ENCODE peak calls at places on chromosome 4, in six cellular contexts. R is GM23338, O is neural progenitor cell, E is HCT116, M is hepatocyte, N is PC-3. W is an unnamed sample.

GRCh38 chr4:181030961-181031360 is 1212.2 kb upstream of the TENM3 start:
- DNase-seq in R (no peak), O (no peak), E (no peak), M (no peak), N (peak), W (no peak)

GRCh38 chr4:106032851-106033286 is 137.6 kb downstream of the NPNT start:
- DNase-seq in R (no peak), O (no peak), E (no peak), M (no peak), N (no peak), W (no peak)

GRCh38 chr4:106315476-106315967 is 487 bp downstream of the TBCK start:
- DNase-seq in R (no peak), O (peak), E (no peak), M (peak), N (peak), W (peak)

GRCh38 chr4:105145913-105146285 is 777 bp upstream of the TET2 start:
- DNase-seq in R (peak), O (peak), E (no peak), M (peak), N (no peak), W (no peak)

GRCh38 chr4:55431710-55432336 is 36.1 kb downstream of the TMEM165 start:
- DNase-seq in R (peak), O (no peak), E (no peak), M (no peak), N (no peak), W (no peak)

GRCh38 chr4:140071806-140072205 is 82.2 kb downstream of the MAML3 start:
- DNase-seq in R (no peak), O (no peak), E (no peak), M (no peak), N (no peak), W (peak)

GRCh38 chr4:81723927-81724587 is 252.3 kb upstream of the RASGEF1B start:
- DNase-seq in R (no peak), O (no peak), E (no peak), M (peak), N (no peak), W (peak)

GRCh38 chr4:105451346-105451745 is 22.5 kb downstream of the PPA2 start:
- DNase-seq in R (no peak), O (no peak), E (no peak), M (no peak), N (no peak), W (peak)

GRCh38 chr4:58214376-58214775 is 1104.2 kb upstream of the IGFBP7 start:
- DNase-seq in R (peak), O (no peak), E (no peak), M (no peak), N (no peak), W (no peak)

GRCh38 chr4:48963042-48963679 is 22.9 kb upstream of the CWH43 start:
- DNase-seq in R (peak), O (peak), E (peak), M (peak), N (peak), W (peak)

GRCh38 chr4:96003941-96004340 is 164.0 kb downstream of the PDHA2 start:
- DNase-seq in R (no peak), O (peak), E (no peak), M (no peak), N (no peak), W (no peak)

GRCh38 chr4:6826781-6827508 is 44.4 kb downstream of the KIAA0232 start:
- DNase-seq in R (no peak), O (no peak), E (no peak), M (no peak), N (no peak), W (no peak)

GRCh38 chr4:185902654-185903053 is 90.7 kb upstream of the SORBS2 start:
- DNase-seq in R (no peak), O (no peak), E (no peak), M (no peak), N (peak), W (no peak)

GRCh38 chr4:186622788-186623464 is 67.6 kb upstream of the MTNR1A start:
- DNase-seq in R (no peak), O (no peak), E (no peak), M (no peak), N (no peak), W (no peak)

GRCh38 chr4:33060873-33061542 is 2340.8 kb downstream of the PCDH7 start:
- DNase-seq in R (peak), O (peak), E (peak), M (peak), N (peak), W (peak)

GRCh38 chr4:150960079-150960478 is 55.0 kb downstream of the LRBA start:
- DNase-seq in R (peak), O (peak), E (no peak), M (peak), N (peak), W (no peak)

GRCh38 chr4:177116161-177116560 is 193.5 kb upstream of the NEIL3 start:
- DNase-seq in R (no peak), O (no peak), E (no peak), M (no peak), N (no peak), W (no peak)

GRCh38 chr4:32697281-32697814 is 1977.2 kb downstream of the PCDH7 start:
- DNase-seq in R (no peak), O (no peak), E (no peak), M (no peak), N (no peak), W (peak)

GRCh38 chr4:174119818-174120217 is 163.6 kb downstream of the FBXO8 start:
- DNase-seq in R (no peak), O (peak), E (no peak), M (no peak), N (no peak), W (no peak)

DNA sequence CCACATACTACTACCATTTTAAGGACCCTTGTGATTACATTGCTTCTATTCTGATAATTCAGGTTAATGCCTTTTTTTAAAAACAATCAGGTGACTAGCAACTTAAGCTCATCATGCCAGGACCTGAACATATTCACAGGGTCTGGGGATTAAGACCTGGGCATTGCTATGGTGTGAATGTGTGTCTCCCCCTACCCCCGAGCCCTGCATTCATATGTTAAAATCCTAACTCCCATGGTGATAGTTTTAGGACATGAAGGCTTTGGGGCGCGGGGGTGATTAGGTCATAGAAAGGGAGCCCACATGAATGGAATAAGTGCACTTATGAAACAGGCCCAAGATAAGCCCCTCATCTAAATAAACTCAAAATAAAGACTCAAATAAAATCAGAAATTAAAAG is 734.4 kb upstream of the PABPC4L start:
- DNase-seq in R (peak), O (peak), E (no peak), M (no peak), N (no peak), W (no peak)
- TF ChIP-seq EZH2phosphoT487 in R (no peak), O (no peak), E (no peak), M (no peak), N (no peak), W (no peak)

DNA sequence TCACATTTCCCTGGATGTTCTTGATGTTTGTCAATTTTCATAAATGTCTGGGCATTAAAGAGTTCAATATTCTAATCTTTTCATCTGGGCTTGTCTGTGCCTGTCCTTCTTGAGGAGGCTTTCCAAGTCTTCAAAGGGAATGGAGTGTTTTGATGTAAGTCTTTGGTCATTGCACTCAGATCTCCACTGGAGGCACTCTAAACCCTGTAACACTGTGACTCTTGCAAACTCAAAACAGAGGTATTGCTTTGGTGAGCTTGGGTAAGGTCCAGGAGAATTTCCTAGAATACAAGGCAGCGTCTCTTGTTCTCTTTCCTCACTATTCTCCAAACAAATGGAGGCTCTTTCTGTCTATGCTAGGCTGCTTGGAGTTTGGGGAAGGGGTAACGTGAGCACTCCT is 1118.1 kb upstream of the PABPC4L start:
- DNase-seq in R (peak), O (peak), E (peak), M (no peak), N (peak), W (no peak)
- TF ChIP-seq CTCF in R (peak), O (peak), E (peak), M (no peak), N (peak), W (no peak)

GRCh38 chr4:141132689-141133145 is 552 bp downstream of the RNF150 start:
- DNase-seq in R (peak), O (peak), E (no peak), M (peak), N (no peak), W (no peak)
- TF ChIP-seq EZH2 in R (no peak), O (peak), E (no peak), M (no peak), N (no peak), W (no peak)

GRCh38 chr4:125983168-125983567 is 668.4 kb downstream of the FAT4 start:
- DNase-seq in R (no peak), O (no peak), E (no peak), M (no peak), N (no peak), W (no peak)

GRCh38 chr4:125991398-125991797 is 676.6 kb downstream of the FAT4 start:
- DNase-seq in R (no peak), O (no peak), E (no peak), M (no peak), N (no peak), W (no peak)

GRCh38 chr4:125986307-125986706 is 671.6 kb downstream of the FAT4 start:
- DNase-seq in R (no peak), O (no peak), E (no peak), M (no peak), N (no peak), W (no peak)

GRCh38 chr4:125988464-125988863 is 673.7 kb downstream of the FAT4 start:
- DNase-seq in R (no peak), O (no peak), E (no peak), M (no peak), N (no peak), W (no peak)

GRCh38 chr4:125985856-125986255 is 671.1 kb downstream of the FAT4 start:
- DNase-seq in R (peak), O (no peak), E (no peak), M (no peak), N (no peak), W (peak)
- TF ChIP-seq EZH2phosphoT487 in R (no peak), O (no peak), E (no peak), M (no peak), N (no peak), W (no peak)

W was measured in MM.1S.